ENCODE peak calls at places on chromosomes 1 and 21, in six cellular contexts. W, X, N, Z, S and E are unnamed samples.

GRCh38 chr1:192939440-192939839 is 119.7 kb downstream of the UCHL5 start:
- DNase-seq in N (no peak), X (no peak), W (no peak), S (no peak), Z (no peak), E (no peak)

GRCh38 chr1:174289644-174290310 is 130.5 kb downstream of the RABGAP1L start:
- DNase-seq in X (no peak), Z (no peak), S (no peak), W (no peak), N (no peak), E (no peak)

GRCh38 chr1:1090424-1091343 is 16.6 kb upstream of the RNF223 start:
- DNase-seq in W (no peak), N (no peak), X (no peak), Z (no peak), S (no peak), E (no peak)

GRCh38 chr1:244964112-244964971 is 100.0 kb upstream of the HNRNPU start:
- DNase-seq in Z (no peak), S (peak), X (no peak), N (no peak), W (no peak), E (no peak)

GRCh38 chr1:17429183-17429582 is 10.3 kb downstream of the RCC2 start:
- DNase-seq in S (no peak), N (no peak), W (no peak), X (no peak), Z (no peak), E (no peak)

GRCh38 chr21:33135925-33136324 is 66.0 kb downstream of the OLIG1 start:
- DNase-seq in Z (no peak), X (no peak), N (no peak), S (no peak), W (no peak), E (no peak)

GRCh38 chr1:207747627-207748492 is 4.0 kb upstream of the CD46 start:
- DNase-seq in S (no peak), W (peak), N (no peak), X (no peak), Z (no peak), E (peak)

GRCh38 chr1:87787551-87787950 is 458.9 kb downstream of the LMO4 start:
- DNase-seq in Z (no peak), W (no peak), X (no peak), N (no peak), S (peak), E (no peak)

GRCh38 chr1:236091933-236092318 is 27.0 kb upstream of the NID1 start:
- DNase-seq in X (no peak), N (no peak), W (no peak), Z (no peak), S (no peak), E (no peak)

GRCh38 chr1:85576642-85577420 is 3.7 kb upstream of the CCN1 start:
- DNase-seq in X (peak), Z (peak), N (no peak), W (peak), S (peak), E (peak)

GRCh38 chr1:87872189-87872588 is 543.5 kb downstream of the LMO4 start:
- DNase-seq in S (no peak), Z (no peak), N (no peak), X (no peak), W (no peak), E (no peak)

DNA sequence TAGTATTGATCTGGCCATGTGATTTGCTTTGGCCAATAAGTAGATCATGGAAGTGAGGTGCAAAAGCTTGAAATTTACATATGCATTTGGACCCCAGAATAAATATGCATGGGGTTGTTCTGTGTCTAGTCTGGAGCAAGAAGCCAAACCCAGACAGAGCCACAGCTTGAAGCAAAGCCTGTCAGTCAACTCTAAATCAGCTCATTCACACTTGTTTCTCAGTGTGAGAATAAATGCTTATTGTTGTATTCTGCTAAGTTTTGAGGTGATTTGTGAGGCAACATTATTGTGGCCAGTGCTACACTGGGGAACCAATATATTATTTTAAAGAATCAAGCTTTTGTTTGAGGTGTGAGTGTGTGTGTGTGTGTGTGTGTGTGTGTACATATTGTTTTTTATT is 12.2 kb upstream of the PGLYRP3 start:
- DNase-seq in X (no peak), Z (no peak), S (no peak), W (no peak), N (no peak), E (no peak)
- TF ChIP-seq ATF3 in X (no peak), Z (no peak), S (no peak), W (no peak), N (no peak), E (no peak)

GRCh38 chr1:93609536-93609935 is 72.1 kb downstream of the BCAR3 start:
- DNase-seq in S (no peak), X (no peak), W (no peak), N (no peak), Z (no peak), E (no peak)
- TF ChIP-seq ATF3 in S (no peak), X (no peak), W (no peak), N (no peak), Z (no peak), E (no peak)

DNA sequence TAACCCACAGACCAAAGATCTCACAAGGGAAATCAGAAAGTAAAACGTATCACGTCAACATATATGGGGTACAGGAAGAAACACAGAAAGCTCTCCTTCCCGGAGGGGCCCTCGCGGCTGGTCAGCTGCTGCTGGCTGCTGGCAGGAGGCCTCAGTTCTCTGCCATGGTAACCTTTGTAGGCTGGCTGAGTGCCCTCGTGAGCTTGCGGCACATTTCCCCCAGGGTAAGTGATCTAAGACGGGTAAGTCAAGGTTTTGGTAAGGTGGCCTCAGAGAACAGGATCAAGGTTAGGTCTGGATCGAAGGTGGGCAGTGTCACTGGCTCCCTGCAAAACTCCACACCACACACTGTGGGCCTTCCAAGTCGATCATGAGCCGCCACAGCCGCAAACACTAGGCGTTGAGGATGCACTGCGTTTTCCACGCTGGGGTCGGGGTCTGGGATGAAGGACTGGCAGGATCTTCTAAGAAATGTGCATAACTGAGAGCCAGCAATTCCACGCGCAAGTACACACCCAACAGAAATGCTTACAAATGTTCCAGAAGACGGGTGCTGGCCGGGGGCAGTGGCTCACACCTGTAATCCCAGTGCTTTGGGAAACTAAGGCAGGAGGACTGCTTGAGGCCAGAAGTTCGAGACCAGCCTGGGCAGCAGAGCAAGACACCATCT is 33.9 kb downstream of the WDR4 start:
- DNase-seq in X (no peak), W (peak), Z (no peak), S (no peak), N (no peak), E (no peak)
- TF ChIP-seq ATF3 in X (no peak), W (no peak), Z (no peak), S (no peak), N (no peak), E (no peak)

DNA sequence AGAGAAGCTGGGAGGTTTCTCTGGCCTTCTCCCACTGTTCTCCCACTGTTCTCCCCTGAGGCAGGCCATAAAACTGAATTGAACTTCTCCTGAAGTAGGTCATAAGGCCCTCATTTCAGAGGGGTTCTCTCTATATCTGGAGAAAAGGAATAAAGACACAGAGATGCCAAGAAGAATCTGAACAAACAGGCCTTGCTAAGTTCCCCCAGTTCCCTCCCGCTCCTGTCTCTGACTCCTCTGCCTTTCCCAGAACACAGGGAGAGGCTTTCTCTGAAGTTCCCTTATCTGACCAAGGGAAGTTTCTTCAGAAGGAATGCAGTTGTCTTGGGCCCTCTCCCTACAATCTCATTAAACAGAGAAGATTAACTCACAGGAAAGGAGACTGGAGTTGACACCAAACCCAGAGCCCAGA is 83.4 kb downstream of the SLC16A1 start:
- DNase-seq in W (no peak), X (no peak), N (no peak), Z (no peak), S (no peak), E (no peak)
- TF ChIP-seq ATF3 in W (no peak), X (no peak), N (no peak), Z (no peak), S (no peak), E (no peak)

DNA sequence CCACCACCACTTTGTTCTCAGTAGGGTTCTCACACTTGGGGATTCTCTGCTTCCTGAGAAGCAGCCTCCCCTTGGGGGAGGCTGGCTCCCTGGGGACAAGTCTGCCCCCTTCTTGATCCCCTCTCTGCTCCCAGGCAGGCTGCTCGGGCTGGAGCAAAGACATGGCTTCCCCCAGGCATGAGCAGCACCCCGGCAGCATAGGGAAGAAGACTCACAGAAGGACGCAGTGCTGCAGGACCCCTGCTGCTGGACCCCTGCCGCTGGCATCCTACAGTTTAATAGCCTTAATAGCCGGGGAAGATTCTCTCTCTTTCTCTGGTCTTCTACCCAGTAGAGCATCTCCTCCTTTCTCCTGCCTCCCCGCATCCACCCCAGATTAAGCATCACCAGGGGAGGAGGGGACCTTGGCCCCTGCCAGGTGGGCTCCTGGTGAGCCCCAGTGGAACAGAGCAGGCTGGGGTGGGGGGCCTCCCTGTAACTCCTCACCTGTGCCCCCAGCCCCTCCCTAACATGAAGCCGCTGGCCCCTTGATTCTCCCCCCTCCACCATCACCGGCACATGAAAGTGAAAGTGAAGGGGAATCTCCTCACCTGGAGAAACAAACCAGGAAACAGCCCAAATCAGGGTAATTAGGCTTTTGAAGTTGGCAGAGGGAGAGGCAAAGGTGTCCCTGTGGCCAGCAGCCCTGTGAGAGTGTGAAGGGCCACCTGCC is 2.5 kb downstream of the WNT3A start:
- DNase-seq in Z (peak), N (no peak), X (no peak), W (no peak), S (no peak), E (no peak)
- TF ChIP-seq ATF3 in Z (no peak), N (no peak), X (no peak), W (no peak), S (no peak), E (no peak)